ENCODE peak calls at places on chromosomes 3 and 15, in seven cellular contexts. K, W, A, R, L, U and Y are unnamed samples.
A peak's percentile ranks its signal among the peaks of the same experiment; 100 is the strongest.

GRCh38 chr15:81024891-81025290 is 24.2 kb downstream of the TLNRD1 start:
- DNase-seq in K (no peak), W (no peak), A (no peak), R (no peak), L (no peak), U (no peak), Y (no peak)

GRCh38 chr15:29698030-29698701 is 124.1 kb downstream of the TJP1 start:
- DNase-seq in K (no peak), W (no peak), A (peak; percentile 96), R (no peak), L (no peak), U (peak; percentile 20), Y (peak; percentile 90)

GRCh38 chr3:13644341-13645082 is 95.6 kb downstream of the FBLN2 start:
- DNase-seq in K (no peak), W (no peak), A (peak; percentile 51), R (no peak), L (no peak), U (no peak), Y (peak; percentile 38)

GRCh38 chr3:182179631-182180030 is 467.9 kb downstream of the SOX2 start:
- DNase-seq in K (no peak), W (no peak), A (no peak), R (no peak), L (no peak), U (no peak), Y (peak; percentile 79)

GRCh38 chr3:156489462-156489911 is 65.4 kb downstream of the SSR3 start:
- DNase-seq in K (no peak), W (peak; percentile 28), A (no peak), R (no peak), L (no peak), U (no peak), Y (peak; percentile 42)

GRCh38 chr3:156957715-156958114 is 131.6 kb downstream of the LEKR1 start:
- DNase-seq in K (no peak), W (peak; percentile 6), A (no peak), R (no peak), L (no peak), U (no peak), Y (no peak)

GRCh38 chr15:64897345-64897985 is 14.2 kb upstream of the ANKDD1A start:
- DNase-seq in K (peak; percentile 73), W (no peak), A (peak; percentile 49), R (no peak), L (no peak), U (peak; percentile 46), Y (peak; percentile 45)

GRCh38 chr3:157176108-157176507 is 16.2 kb upstream of the CCNL1 start:
- DNase-seq in K (no peak), W (no peak), A (no peak), R (no peak), L (no peak), U (no peak), Y (no peak)

GRCh38 chr3:38136272-38136806 is 588 bp downstream of the ACAA1 start:
- DNase-seq in K (no peak), W (peak; percentile 65), A (no peak), R (no peak), L (no peak), U (no peak), Y (no peak)

GRCh38 chr15:80945605-80946004 is 44.0 kb downstream of the MESD start:
- DNase-seq in K (no peak), W (no peak), A (no peak), R (no peak), L (no peak), U (no peak), Y (no peak)

GRCh38 chr3:169528289-169528688 is 135.2 kb downstream of the MECOM start:
- DNase-seq in K (no peak), W (no peak), A (peak; percentile 53), R (no peak), L (no peak), U (no peak), Y (peak; percentile 9)

GRCh38 chr15:38905634-38906033 is 341.0 kb upstream of the RASGRP1 start:
- DNase-seq in K (no peak), W (no peak), A (no peak), R (no peak), L (no peak), U (no peak), Y (peak; percentile 29)

GRCh38 chr15:34953851-34954250 is 15.7 kb downstream of the AQR start:
- DNase-seq in K (no peak), W (no peak), A (no peak), R (no peak), L (no peak), U (no peak), Y (no peak)

GRCh38 chr3:2094941-2095340 is 3.7 kb upstream of the CNTN4 start:
- DNase-seq in K (no peak), W (no peak), A (no peak), R (no peak), L (no peak), U (no peak), Y (no peak)

GRCh38 chr3:138197058-138197457 is 10.0 kb downstream of the ARMC8 start:
- DNase-seq in K (no peak), W (peak; percentile 21), A (peak; percentile 28), R (peak; percentile 53), L (no peak), U (no peak), Y (peak; percentile 29)

GRCh38 chr3:188026191-188026968 is 127.6 kb upstream of the LPP start:
- DNase-seq in K (no peak), W (no peak), A (no peak), R (no peak), L (no peak), U (peak; percentile 66), Y (no peak)

GRCh38 chr3:185539934-185540333 is 12.5 kb downstream of the LIPH start:
- DNase-seq in K (no peak), W (no peak), A (no peak), R (no peak), L (no peak), U (no peak), Y (no peak)

GRCh38 chr3:56012732-56013131 is 455.5 kb downstream of the ERC2 start:
- DNase-seq in K (no peak), W (no peak), A (no peak), R (no peak), L (no peak), U (no peak), Y (no peak)

GRCh38 chr3:72962317-72962716 is 34.3 kb upstream of the PPP4R2 start:
- DNase-seq in K (no peak), W (no peak), A (no peak), R (no peak), L (no peak), U (no peak), Y (no peak)

GRCh38 chr3:13879946-13880810 is at the start of gene WNT7A:
- DNase-seq in K (no peak), W (no peak), A (peak; percentile 62), R (no peak), L (peak; percentile 63), U (no peak), Y (peak; percentile 50)

GRCh38 chr3:194512895-194513601 is 26.2 kb upstream of the ATP13A3 start:
- DNase-seq in K (no peak), W (no peak), A (peak; percentile 16), R (no peak), L (no peak), U (peak; percentile 49), Y (no peak)

GRCh38 chr3:132084982-132085381 is 50.2 kb upstream of the CPNE4 start:
- DNase-seq in K (no peak), W (no peak), A (peak; percentile 34), R (no peak), L (no peak), U (no peak), Y (peak; percentile 37)

GRCh38 chr15:86073281-86073680 is 6.4 kb upstream of the AGBL1 start:
- DNase-seq in K (no peak), W (no peak), A (no peak), R (no peak), L (no peak), U (no peak), Y (no peak)

GRCh38 chr3:31341130-31341529 is 191.6 kb upstream of the STT3B start:
- DNase-seq in K (no peak), W (no peak), A (no peak), R (no peak), L (no peak), U (peak; percentile 16), Y (no peak)

GRCh38 chr3:64998317-64998716 is 310.5 kb upstream of the ADAMTS9 start:
- DNase-seq in K (no peak), W (no peak), A (no peak), R (no peak), L (no peak), U (no peak), Y (no peak)

GRCh38 chr15:68487087-68487843 is 55.3 kb upstream of the ITGA11 start:
- DNase-seq in K (no peak), W (no peak), A (no peak), R (no peak), L (no peak), U (no peak), Y (peak; percentile 67)

GRCh38 chr15:68797157-68797556 is 23.5 kb downstream of the ANP32A start:
- DNase-seq in K (no peak), W (peak; percentile 76), A (no peak), R (no peak), L (no peak), U (no peak), Y (no peak)

GRCh38 chr15:58360421-58361090 is 71.2 kb upstream of the LIPC start:
- DNase-seq in K (no peak), W (no peak), A (no peak), R (no peak), L (no peak), U (no peak), Y (no peak)

GRCh38 chr3:106482436-106482835 is 613.6 kb upstream of the CBLB start:
- DNase-seq in K (no peak), W (no peak), A (no peak), R (no peak), L (no peak), U (no peak), Y (no peak)

GRCh38 chr3:56737001-56737400 is 53.9 kb upstream of the TASOR start:
- DNase-seq in K (no peak), W (no peak), A (no peak), R (peak; percentile 23), L (no peak), U (no peak), Y (no peak)

GRCh38 chr3:121834079-121834730 is 655 bp downstream of the IQCB1 start:
- DNase-seq in K (no peak), W (no peak), A (peak; percentile 33), R (no peak), L (no peak), U (no peak), Y (peak; percentile 41)

GRCh38 chr3:195015021-195015420 is 255.9 kb downstream of the XXYLT1 start:
- DNase-seq in K (no peak), W (no peak), A (no peak), R (no peak), L (no peak), U (no peak), Y (peak; percentile 50)